ENCODE peak calls at places on chromosomes 3 and 15, in seven cellular contexts. S is WTC11, I is K562, V is HCT116, R is H1, E is GM12878, Z is HepG2. H is an unnamed sample.

GRCh38 chr15:31292391-31293020 is 34.1 kb upstream of the KLF13 start:
- DNase-seq in S (no peak), I (no peak), V (no peak), R (peak), E (no peak), Z (peak), H (no peak)

GRCh38 chr15:57319226-57319918 is 56.9 kb upstream of the CGNL1 start:
- DNase-seq in S (no peak), I (no peak), V (no peak), R (no peak), E (no peak), Z (no peak), H (no peak)

GRCh38 chr3:42010530-42010929 is 48.6 kb upstream of the ULK4 start:
- DNase-seq in S (no peak), I (no peak), V (no peak), R (no peak), E (no peak), Z (no peak), H (no peak)

GRCh38 chr3:68571321-68571720 is 361.0 kb downstream of the TAFA4 start:
- DNase-seq in S (no peak), I (no peak), V (no peak), R (no peak), E (no peak), Z (no peak), H (no peak)

GRCh38 chr15:56495050-56495449 is 30.1 kb upstream of the MNS1 start:
- DNase-seq in S (no peak), I (no peak), V (no peak), R (no peak), E (no peak), Z (no peak), H (no peak)

GRCh38 chr3:107988464-107989156 is 102.2 kb downstream of the CD47 start:
- DNase-seq in S (no peak), I (no peak), V (no peak), R (no peak), E (no peak), Z (no peak), H (no peak)

GRCh38 chr3:108757404-108757982 is at the start of gene RETNLB:
- DNase-seq in S (no peak), I (no peak), V (no peak), R (no peak), E (no peak), Z (no peak), H (no peak)

GRCh38 chr15:92083190-92083589 is 229.7 kb downstream of the SLCO3A1 start:
- DNase-seq in S (no peak), I (no peak), V (no peak), R (no peak), E (no peak), Z (no peak), H (no peak)

GRCh38 chr15:85479071-85479647 is 98.8 kb downstream of the AKAP13 start:
- DNase-seq in S (no peak), I (no peak), V (no peak), R (no peak), E (no peak), Z (no peak), H (no peak)

GRCh38 chr15:73809728-73810501 is 56.8 kb upstream of the INSYN1 start:
- DNase-seq in S (no peak), I (no peak), V (no peak), R (no peak), E (no peak), Z (no peak), H (no peak)

GRCh38 chr3:54773251-54773650 is 154.6 kb downstream of the LRTM1 start:
- DNase-seq in S (no peak), I (no peak), V (no peak), R (no peak), E (no peak), Z (no peak), H (no peak)

GRCh38 chr3:27939940-27940339 is 217.8 kb upstream of the EOMES start:
- DNase-seq in S (no peak), I (no peak), V (no peak), R (no peak), E (no peak), Z (peak), H (no peak)

GRCh38 chr3:126558336-126559071 is at the start of gene C3orf22:
- DNase-seq in S (no peak), I (no peak), V (no peak), R (peak), E (no peak), Z (no peak), H (no peak)

GRCh38 chr15:69116391-69116790 is 44.0 kb upstream of the GLCE start:
- DNase-seq in S (no peak), I (peak), V (no peak), R (no peak), E (no peak), Z (no peak), H (no peak)

GRCh38 chr3:176172430-176172954 is 1024.8 kb downstream of the TBL1XR1 start:
- DNase-seq in S (no peak), I (no peak), V (no peak), R (no peak), E (no peak), Z (no peak), H (no peak)

GRCh38 chr15:41574158-41574557 is 15.1 kb downstream of the TYRO3 start:
- DNase-seq in S (no peak), I (no peak), V (no peak), R (no peak), E (no peak), Z (no peak), H (no peak)

GRCh38 chr15:62519900-62520299 is 354.8 kb upstream of the C2CD4B start:
- DNase-seq in S (no peak), I (no peak), V (no peak), R (no peak), E (no peak), Z (no peak), H (no peak)

GRCh38 chr15:84915011-84915958 is 30.8 kb downstream of the SLC28A1 start:
- DNase-seq in S (no peak), I (peak), V (peak), R (no peak), E (peak), Z (peak), H (peak)

GRCh38 chr3:119794971-119795612 is 13.2 kb downstream of the NR1I2 start:
- DNase-seq in S (peak), I (peak), V (peak), R (no peak), E (no peak), Z (peak), H (no peak)

GRCh38 chr3:41975421-41976103 is 13.7 kb upstream of the ULK4 start:
- DNase-seq in S (no peak), I (no peak), V (no peak), R (no peak), E (no peak), Z (no peak), H (no peak)

GRCh38 chr15:40151499-40151898 is 9.4 kb upstream of the BUB1B start:
- DNase-seq in S (no peak), I (no peak), V (no peak), R (no peak), E (no peak), Z (no peak), H (no peak)

GRCh38 chr3:71129611-71130515 is 453.7 kb downstream of the FOXP1 start:
- DNase-seq in S (no peak), I (peak), V (no peak), R (no peak), E (no peak), Z (no peak), H (no peak)

GRCh38 chr3:151372063-151372820 is 12.3 kb downstream of the P2RY12 start:
- DNase-seq in S (no peak), I (no peak), V (no peak), R (no peak), E (no peak), Z (no peak), H (no peak)

GRCh38 chr3:43155464-43156121 is 49.7 kb upstream of the POMGNT2 start:
- DNase-seq in S (peak), I (peak), V (peak), R (peak), E (no peak), Z (peak), H (peak)

GRCh38 chr3:127170794-127171193 is 22.1 kb upstream of the PRR23E start:
- DNase-seq in S (no peak), I (no peak), V (no peak), R (peak), E (no peak), Z (no peak), H (no peak)

GRCh38 chr3:182793663-182794454 is 555 bp downstream of the ATP11B start:
- DNase-seq in S (peak), I (peak), V (no peak), R (peak), E (no peak), Z (peak), H (peak)

GRCh38 chr3:185363662-185364203 is 797 bp downstream of the MAP3K13 start:
- DNase-seq in S (no peak), I (no peak), V (no peak), R (no peak), E (no peak), Z (no peak), H (no peak)

GRCh38 chr3:24539699-24540098 is 45.0 kb upstream of the THRB start:
- DNase-seq in S (no peak), I (no peak), V (no peak), R (no peak), E (no peak), Z (no peak), H (no peak)

GRCh38 chr15:85723960-85724945 is 70.5 kb downstream of the KLHL25 start:
- DNase-seq in S (no peak), I (no peak), V (no peak), R (no peak), E (no peak), Z (no peak), H (no peak)

GRCh38 chr15:59298255-59298856 is 74.3 kb downstream of the MYO1E start:
- DNase-seq in S (no peak), I (no peak), V (peak), R (no peak), E (peak), Z (no peak), H (no peak)

GRCh38 chr3:9703736-9704342 is at the start of gene CPNE9:
- DNase-seq in S (peak), I (no peak), V (no peak), R (peak), E (no peak), Z (no peak), H (no peak)

GRCh38 chr15:85620321-85621044 is 174.2 kb downstream of the KLHL25 start:
- DNase-seq in S (no peak), I (no peak), V (no peak), R (no peak), E (no peak), Z (no peak), H (no peak)

GRCh38 chr3:124059580-124059979 is 67.7 kb upstream of the ROPN1 start:
- DNase-seq in S (no peak), I (no peak), V (no peak), R (no peak), E (no peak), Z (no peak), H (no peak)
- TF ChIP-seq SP1 in S (no peak), I (no peak), V (no peak), R (no peak), E (no peak), Z (no peak), H (no peak)

GRCh38 chr3:173652093-173652492 is 254.5 kb downstream of the NLGN1 start:
- DNase-seq in S (no peak), I (no peak), V (no peak), R (no peak), E (no peak), Z (no peak), H (no peak)

GRCh38 chr3:173650596-173650995 is 253.1 kb downstream of the NLGN1 start:
- DNase-seq in S (no peak), I (no peak), V (no peak), R (no peak), E (no peak), Z (no peak), H (no peak)

GRCh38 chr3:173653781-173654180 is 256.2 kb downstream of the NLGN1 start:
- DNase-seq in S (no peak), I (no peak), V (no peak), R (no peak), E (no peak), Z (no peak), H (no peak)
- TF ChIP-seq SP1 in S (no peak), I (no peak), V (no peak), R (no peak), E (no peak), Z (no peak), H (no peak)

GRCh38 chr3:64343692-64344440 is 118.6 kb upstream of the PRICKLE2 start:
- DNase-seq in S (no peak), I (no peak), V (no peak), R (no peak), E (no peak), Z (no peak), H (no peak)
- TF ChIP-seq SP1 in S (no peak), I (no peak), V (no peak), R (no peak), E (no peak), Z (no peak), H (no peak)

GRCh38 chr3:194092770-194093336 is 43.1 kb upstream of the HES1 start:
- DNase-seq in S (no peak), I (no peak), V (no peak), R (no peak), E (no peak), Z (no peak), H (no peak)

GRCh38 chr3:194095902-194096301 is 40.0 kb upstream of the HES1 start:
- DNase-seq in S (no peak), I (no peak), V (no peak), R (no peak), E (no peak), Z (no peak), H (no peak)

GRCh38 chr3:194097141-194097880 is 38.6 kb upstream of the HES1 start:
- DNase-seq in S (no peak), I (no peak), V (no peak), R (no peak), E (no peak), Z (no peak), H (no peak)

GRCh38 chr3:194093822-194094221 is 42.1 kb upstream of the HES1 start:
- DNase-seq in S (no peak), I (no peak), V (no peak), R (no peak), E (no peak), Z (no peak), H (no peak)

DNA sequence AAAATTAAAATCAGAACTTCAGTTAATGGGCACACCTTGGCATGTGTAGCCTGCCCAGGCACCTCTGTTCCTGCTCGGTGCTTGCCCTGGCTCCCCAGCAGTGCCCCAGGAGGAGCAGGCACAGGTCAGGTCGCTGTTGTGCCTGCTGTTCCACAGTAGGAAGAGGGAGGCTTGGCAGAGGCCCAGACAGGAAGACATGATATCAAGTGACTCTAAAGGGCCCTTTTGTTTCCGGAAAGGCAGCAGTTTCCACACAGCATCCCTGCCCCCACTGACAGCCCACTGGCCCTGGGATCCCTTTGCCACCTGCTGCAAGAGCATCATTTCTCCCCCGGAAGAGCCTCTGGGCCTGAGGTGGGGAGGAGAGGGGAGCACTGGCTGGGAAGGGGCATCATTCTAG is 40.5 kb upstream of the HES1 start:
- DNase-seq in S (no peak), I (no peak), V (no peak), R (no peak), E (no peak), Z (peak), H (no peak)
- TF ChIP-seq SP1 in S (no peak), I (no peak), V (no peak), R (no peak), E (no peak), Z (no peak), H (no peak)

GRCh38 chr3:113005622-113006021 is 14.8 kb downstream of the GTPBP8 start:
- DNase-seq in S (no peak), I (no peak), V (no peak), R (no peak), E (no peak), Z (no peak), H (no peak)

GRCh38 chr3:113006350-113007056 is 15.7 kb downstream of the GTPBP8 start:
- DNase-seq in S (no peak), I (no peak), V (no peak), R (no peak), E (no peak), Z (no peak), H (no peak)

GRCh38 chr3:113002033-113002432 is 11.2 kb downstream of the GTPBP8 start:
- DNase-seq in S (no peak), I (no peak), V (no peak), R (no peak), E (no peak), Z (no peak), H (no peak)

GRCh38 chr3:113000691-113001090 is 9.9 kb downstream of the GTPBP8 start:
- DNase-seq in S (no peak), I (no peak), V (no peak), R (no peak), E (no peak), Z (no peak), H (no peak)

GRCh38 chr3:113002676-113003075 is 11.9 kb downstream of the GTPBP8 start:
- DNase-seq in S (no peak), I (no peak), V (no peak), R (no peak), E (no peak), Z (no peak), H (no peak)
- TF ChIP-seq SP1 in S (no peak), I (no peak), V (no peak), R (no peak), E (no peak), Z (no peak), H (no peak)

DNA sequence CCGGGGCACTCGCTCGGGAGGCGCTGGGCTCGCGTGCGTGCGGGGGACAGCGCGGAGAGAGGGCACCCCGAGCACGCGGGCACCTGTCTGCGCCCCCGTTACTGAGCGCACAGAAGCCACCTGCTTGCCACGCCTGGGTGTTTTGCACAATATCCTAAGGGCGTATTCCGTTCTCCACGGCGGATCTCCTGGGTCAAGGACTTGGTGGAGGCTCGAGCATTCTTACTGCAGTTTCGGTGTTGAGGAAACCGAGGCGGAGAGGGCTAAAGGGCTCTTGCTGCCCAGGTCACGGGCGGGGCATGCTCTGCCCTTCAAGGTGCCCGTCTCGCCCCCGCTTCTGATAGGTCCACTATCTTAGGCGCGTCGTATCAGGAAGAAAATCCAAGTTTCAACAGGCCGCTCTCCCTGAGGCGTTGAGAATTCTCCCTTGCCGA is 526 bp downstream of the GPD1L start:
- DNase-seq in S (peak), I (no peak), V (no peak), R (peak), E (no peak), Z (no peak), H (no peak)
- TF ChIP-seq SP1 in S (no peak), I (no peak), V (no peak), R (no peak), E (no peak), Z (no peak), H (no peak)

DNA sequence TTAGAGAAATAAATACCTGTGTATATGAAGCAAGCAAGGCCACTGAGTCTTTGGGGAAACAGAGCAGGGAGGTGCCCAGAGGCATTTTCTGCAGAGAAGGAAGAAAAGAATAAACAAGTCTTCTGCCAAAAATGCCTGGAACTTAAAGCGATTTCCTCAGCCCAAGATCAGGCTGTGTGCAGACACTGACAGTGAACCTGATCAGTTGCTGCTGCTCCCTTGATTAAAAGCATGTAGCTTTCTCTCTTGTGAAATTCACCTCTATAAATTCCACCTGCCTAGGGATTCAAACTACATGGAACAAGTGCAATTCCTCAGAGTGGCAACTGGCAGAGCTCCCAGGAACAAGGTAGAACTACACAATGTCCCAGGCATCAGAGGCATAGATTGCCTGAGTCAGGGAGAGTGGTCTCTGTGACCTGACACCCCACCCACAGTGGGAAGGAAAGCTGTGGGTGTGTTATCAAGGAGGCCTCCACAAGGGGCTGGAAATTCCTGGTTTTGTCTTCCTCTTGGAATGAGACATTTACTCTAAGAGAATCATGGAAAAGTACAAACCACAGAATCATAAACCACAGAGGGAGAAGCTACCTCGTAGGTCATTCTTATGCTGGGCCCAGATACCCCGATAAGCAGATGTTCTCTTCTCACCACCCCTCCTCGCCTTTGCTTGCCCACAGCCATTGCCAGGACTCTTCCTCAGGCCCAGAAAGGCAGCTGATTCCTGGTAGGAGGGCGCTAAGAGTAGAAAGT is 1.8 kb upstream of the ZBTB38 start:
- DNase-seq in S (no peak), I (peak), V (peak), R (no peak), E (no peak), Z (peak), H (no peak)
- TF ChIP-seq SP1 in S (no peak), I (no peak), V (peak), R (no peak), E (no peak), Z (no peak), H (no peak)

GRCh38 chr15:93880358-93880757 is 351.0 kb upstream of the MCTP2 start:
- DNase-seq in S (no peak), I (no peak), V (no peak), R (no peak), E (no peak), Z (no peak), H (no peak)
- TF ChIP-seq SP1 in S (no peak), I (no peak), V (no peak), R (no peak), E (no peak), Z (no peak), H (no peak)

DNA sequence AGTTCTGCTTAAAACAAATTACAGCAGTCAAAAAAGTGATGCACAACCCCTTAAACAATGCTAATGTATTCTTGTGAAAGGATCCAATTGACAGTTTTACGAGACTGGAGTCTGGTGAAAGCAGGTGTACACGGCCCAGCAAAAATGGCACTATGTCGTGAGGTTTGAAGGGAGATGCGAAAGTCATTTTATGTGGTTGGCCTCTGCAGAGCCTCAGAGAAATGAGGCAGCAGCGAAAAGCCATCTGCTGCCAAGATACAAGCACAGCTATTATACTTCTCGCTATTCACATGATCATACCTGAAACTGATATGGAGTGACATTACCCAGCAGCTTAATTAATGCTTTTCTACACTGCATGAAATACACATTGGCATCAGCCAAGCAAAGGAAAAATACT is 36.4 kb downstream of the MECOM start:
- DNase-seq in S (no peak), I (no peak), V (no peak), R (no peak), E (no peak), Z (no peak), H (no peak)
- TF ChIP-seq SP1 in S (no peak), I (no peak), V (no peak), R (no peak), E (no peak), Z (no peak), H (no peak)